ENCODE peak calls at places on chromosomes 12 and 14, in eight cellular contexts. I is OCI-LY7; C is pancreas; E is substantia nigra; R is left ventricle myocardium inferior; O is fibroblast of lung; K is CD8-positive, alpha-beta memory T cell; Z is SJSA1. W is an unnamed sample.

GRCh38 chr12:96136720-96137378 is 57.3 kb upstream of the ELK3 start:
- DNase-seq in K (no peak), O (peak), E (no peak), C (no peak), R (no peak), Z (no peak), I (no peak), W (no peak)

GRCh38 chr14:101925152-101925551 is 39.2 kb upstream of the DYNC1H1 start:
- DNase-seq in Z (no peak), E (no peak), O (no peak), K (no peak), I (no peak), R (no peak), C (no peak), W (no peak)

GRCh38 chr12:716506-716905 is 35.9 kb upstream of the WNK1 start:
- DNase-seq in K (no peak), R (peak), E (no peak), I (peak), O (no peak), C (no peak), Z (no peak), W (no peak)

GRCh38 chr14:74704656-74705055 is 8.2 kb downstream of the AREL1 start:
- DNase-seq in K (no peak), C (no peak), I (no peak), O (no peak), R (no peak), E (no peak), Z (no peak), W (no peak)

GRCh38 chr14:103422981-103423600 is 37.9 kb downstream of the MARK3 start:
- DNase-seq in O (peak), C (no peak), I (no peak), Z (no peak), E (no peak), R (no peak), K (no peak), W (no peak)

GRCh38 chr12:56565510-56566101 is 44.0 kb downstream of the RBMS2 start:
- DNase-seq in E (peak), K (peak), Z (no peak), I (peak), O (peak), C (peak), R (peak), W (no peak)

GRCh38 chr12:46661161-46661845 is 164.5 kb downstream of the SLC38A4 start:
- DNase-seq in R (no peak), O (peak), E (peak), Z (peak), C (peak), K (peak), I (peak), W (no peak)

GRCh38 chr12:52873832-52874572 is 25.2 kb upstream of the KRT78 start:
- DNase-seq in K (peak), C (peak), E (peak), R (peak), I (no peak), O (peak), Z (peak), W (peak)

GRCh38 chr14:69619007-69619406 is 7.6 kb downstream of the SUSD6 start:
- DNase-seq in K (no peak), C (no peak), R (no peak), I (no peak), O (no peak), Z (no peak), E (no peak), W (no peak)

GRCh38 chr12:49673446-49674317 is 33.5 kb downstream of the FMNL3 start:
- DNase-seq in K (no peak), R (peak), O (peak), E (peak), Z (peak), C (peak), I (no peak), W (no peak)

GRCh38 chr12:124835652-124836410 is 27.8 kb downstream of the SCARB1 start:
- DNase-seq in R (no peak), I (no peak), Z (no peak), O (no peak), K (no peak), E (no peak), C (no peak), W (no peak)

GRCh38 chr12:110917467-110917866 is 2.9 kb downstream of the MYL2 start:
- DNase-seq in E (no peak), K (no peak), Z (peak), O (no peak), C (no peak), R (no peak), I (no peak), W (no peak)

GRCh38 chr14:31893156-31893813 is 183.8 kb upstream of the ARHGAP5 start:
- DNase-seq in K (no peak), E (peak), C (no peak), I (no peak), Z (no peak), R (no peak), O (no peak), W (no peak)

GRCh38 chr12:13228579-13228978 is 32.1 kb downstream of the EMP1 start:
- DNase-seq in I (no peak), C (no peak), O (no peak), Z (peak), E (no peak), K (no peak), R (no peak), W (no peak)

GRCh38 chr12:110249716-110250225 is 31.3 kb upstream of the ATP2A2 start:
- DNase-seq in O (no peak), R (peak), I (no peak), E (peak), K (no peak), Z (no peak), C (no peak), W (no peak)

GRCh38 chr12:122021822-122022392 is at the start of gene BCL7A:
- DNase-seq in I (peak), R (peak), O (peak), K (peak), E (peak), C (peak), Z (peak), W (peak)

GRCh38 chr12:40701756-40702155 is 9.5 kb downstream of the CNTN1 start:
- DNase-seq in I (no peak), E (no peak), C (no peak), Z (no peak), K (no peak), R (no peak), O (no peak), W (no peak)

GRCh38 chr12:78194448-78194847 is 363.8 kb downstream of the NAV3 start:
- DNase-seq in Z (no peak), C (no peak), K (no peak), E (no peak), O (peak), I (no peak), R (no peak), W (no peak)

GRCh38 chr12:64665506-64665905 is 55.2 kb downstream of the RASSF3 start:
- DNase-seq in R (no peak), K (peak), I (peak), Z (no peak), C (peak), E (no peak), O (no peak), W (peak)

GRCh38 chr14:95335071-95335470 is 15.4 kb upstream of the CLMN start:
- DNase-seq in O (no peak), K (no peak), Z (no peak), C (no peak), R (no peak), I (no peak), E (no peak), W (no peak)

GRCh38 chr14:64438181-64438839 is 27.0 kb upstream of the AKAP5 start:
- DNase-seq in R (no peak), E (no peak), C (no peak), I (no peak), K (no peak), Z (peak), O (peak), W (no peak)

GRCh38 chr12:78698747-78699146 is 165.8 kb upstream of the SYT1 start:
- DNase-seq in I (no peak), E (no peak), Z (peak), R (no peak), O (no peak), C (no peak), K (no peak), W (no peak)

GRCh38 chr12:8642775-8643174 is 19.9 kb downstream of the MFAP5 start:
- DNase-seq in K (no peak), C (no peak), E (no peak), Z (no peak), I (no peak), R (no peak), O (no peak), W (no peak)

GRCh38 chr14:100278702-100279101 is 27.5 kb downstream of the SLC25A29 start:
- DNase-seq in C (no peak), Z (no peak), E (no peak), I (peak), K (no peak), R (no peak), O (peak), W (no peak)

GRCh38 chr12:95237315-95237714 is 19.7 kb downstream of the VEZT start:
- DNase-seq in E (no peak), R (no peak), Z (no peak), K (no peak), C (no peak), O (no peak), I (no peak), W (no peak)

GRCh38 chr12:98840325-98840724 is 195.2 kb downstream of the APAF1 start:
- DNase-seq in I (no peak), C (no peak), K (no peak), R (no peak), O (no peak), Z (no peak), E (no peak), W (no peak)

GRCh38 chr12:114777052-114777451 is 93.1 kb upstream of the TBX3 start:
- DNase-seq in R (no peak), K (no peak), Z (peak), O (peak), E (no peak), C (no peak), I (no peak), W (no peak)

GRCh38 chr14:58243790-58244555 is 670 bp upstream of the PSMA3 start:
- DNase-seq in Z (no peak), I (peak), C (no peak), R (no peak), K (peak), E (no peak), O (no peak), W (no peak)

GRCh38 chr12:121637231-121637914 is 11.0 kb downstream of the ORAI1 start:
- DNase-seq in R (no peak), E (no peak), I (peak), K (peak), O (no peak), C (no peak), Z (no peak), W (peak)

GRCh38 chr14:61176686-61177085 is 104.5 kb downstream of the TMEM30B start:
- DNase-seq in I (no peak), K (no peak), R (no peak), O (no peak), C (no peak), E (no peak), Z (no peak), W (no peak)
- H3K27ac ChIP-seq in I (no peak), K (no peak), R (no peak), O (no peak), C (no peak), E (no peak), Z (peak), W (no peak)

GRCh38 chr14:50533314-50533705 is 941 bp upstream of the MAP4K5 start:
- DNase-seq in O (no peak), K (no peak), I (peak), C (no peak), E (no peak), Z (no peak), R (no peak), W (no peak)
- H3K27ac ChIP-seq in O (no peak), K (no peak), I (peak), C (peak), E (peak), Z (no peak), R (peak), W (no peak)

GRCh38 chr14:89017417-89017816 is 193.0 kb downstream of the TTC8 start:
- DNase-seq in C (no peak), O (no peak), I (no peak), Z (no peak), E (no peak), R (no peak), K (no peak), W (no peak)

GRCh38 chr14:89024691-89025090 is 200.2 kb downstream of the TTC8 start:
- DNase-seq in O (no peak), R (no peak), K (no peak), E (no peak), C (no peak), Z (no peak), I (no peak), W (no peak)

GRCh38 chr14:89025581-89026236 is 201.3 kb downstream of the TTC8 start:
- DNase-seq in I (no peak), R (no peak), O (peak), Z (no peak), C (no peak), E (no peak), K (no peak), W (no peak)

GRCh38 chr14:89027097-89027740 is 202.8 kb downstream of the TTC8 start:
- DNase-seq in C (peak), O (peak), I (peak), E (peak), K (peak), R (peak), Z (peak), W (peak)

DNA sequence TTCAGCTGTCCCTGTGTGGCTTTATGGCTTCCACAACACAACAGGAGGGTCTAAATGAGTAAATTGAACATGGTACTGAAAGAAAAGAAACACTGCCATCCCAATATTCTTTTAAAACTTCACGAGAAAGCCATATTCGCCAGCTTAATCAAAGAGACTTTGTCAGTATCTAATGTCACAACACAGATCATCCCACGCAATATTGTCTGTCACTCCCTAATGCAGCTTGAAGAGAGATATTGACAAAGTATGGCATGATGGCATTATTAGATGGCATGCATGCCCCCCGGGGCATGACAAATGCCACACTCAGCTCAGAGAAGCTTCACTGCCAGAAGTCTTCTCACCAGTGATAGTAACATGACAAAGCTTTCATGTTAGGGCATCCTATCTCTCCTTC is 197.8 kb downstream of the TTC8 start:
- DNase-seq in Z (no peak), I (no peak), C (no peak), E (no peak), R (no peak), O (no peak), K (no peak), W (no peak)
- H3K27ac ChIP-seq in Z (no peak), I (no peak), C (no peak), E (no peak), R (no peak), O (no peak), K (no peak), W (no peak)

DNA sequence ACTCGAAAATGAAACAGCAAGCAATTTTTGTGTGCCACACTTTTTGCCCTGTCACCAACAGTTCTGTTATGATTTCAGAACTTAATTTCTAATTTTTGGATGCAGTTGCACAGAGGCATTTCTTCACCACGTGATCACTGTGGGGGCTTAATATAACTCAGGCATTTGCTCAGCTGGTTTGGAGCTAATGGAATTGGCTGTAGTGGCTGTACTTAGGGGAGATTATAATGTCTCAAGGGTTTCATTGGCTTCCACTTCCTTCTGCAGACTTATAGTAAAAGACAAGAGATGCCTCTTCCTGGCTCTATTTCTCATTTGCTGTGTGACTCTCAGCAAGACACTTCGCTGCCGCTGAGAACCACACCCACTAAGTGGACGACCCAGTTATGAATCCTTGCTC is 452.4 kb downstream of the RAD51B start:
- DNase-seq in I (no peak), C (no peak), O (no peak), R (no peak), K (no peak), E (no peak), Z (no peak), W (no peak)
- H3K27ac ChIP-seq in I (peak), C (no peak), O (no peak), R (peak), K (no peak), E (no peak), Z (no peak), W (no peak)

GRCh38 chr12:101743724-101744472 is 4.6 kb upstream of the SYCP3 start:
- DNase-seq in I (peak), E (no peak), Z (no peak), R (no peak), O (no peak), K (no peak), C (no peak), W (no peak)
- H3K27ac ChIP-seq in I (peak), E (no peak), Z (no peak), R (no peak), O (no peak), K (no peak), C (no peak), W (no peak)

DNA sequence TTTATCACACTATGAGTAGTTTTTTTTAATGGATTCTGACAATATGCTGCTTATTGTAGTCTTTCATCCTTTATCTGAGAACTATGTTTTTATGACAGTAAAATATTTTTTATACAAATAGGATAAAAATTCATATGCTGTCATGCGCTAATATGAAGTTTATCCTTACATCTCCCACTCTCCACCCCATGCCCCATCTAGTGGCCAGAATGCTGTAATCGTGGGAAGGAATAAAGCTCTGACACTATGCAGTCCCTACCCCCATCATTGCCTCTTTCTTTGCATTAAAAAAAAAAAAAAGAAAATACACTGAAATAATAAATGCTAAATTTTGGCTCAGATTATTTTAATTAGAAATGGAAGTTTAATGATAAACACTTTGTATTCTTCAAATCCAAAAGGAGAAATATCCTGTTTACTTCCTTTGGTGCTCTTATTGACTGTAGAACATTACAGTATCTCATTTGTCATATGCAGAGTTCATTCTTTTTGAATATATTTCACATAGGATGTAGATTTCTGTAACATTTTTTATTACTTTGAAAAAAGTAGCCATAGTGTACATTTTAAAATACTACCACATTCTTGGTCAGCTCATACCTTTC is 145.9 kb upstream of the SLCO1C1 start:
- DNase-seq in K (no peak), I (no peak), E (no peak), O (peak), Z (no peak), C (no peak), R (no peak), W (no peak)
- H3K27ac ChIP-seq in K (no peak), I (no peak), E (no peak), O (no peak), Z (no peak), C (no peak), R (peak), W (no peak)

DNA sequence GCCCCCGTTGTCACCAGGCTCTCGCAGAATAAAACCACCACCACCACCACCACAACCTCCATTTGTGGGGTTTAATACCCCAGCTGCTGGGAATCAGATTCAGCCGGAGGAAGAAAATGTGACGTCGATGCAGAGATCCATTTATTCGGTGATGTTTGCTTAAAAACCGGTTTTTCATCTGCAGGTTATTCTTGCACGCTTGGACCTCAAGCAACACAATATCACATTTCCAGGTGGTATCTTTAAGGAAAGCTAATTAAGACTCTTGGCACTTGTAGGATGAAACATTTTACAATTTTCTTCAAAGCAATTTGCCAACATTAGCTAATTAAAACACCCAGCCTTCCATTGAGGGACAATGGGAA is 39.8 kb downstream of the SPRING1 start:
- DNase-seq in O (no peak), R (no peak), K (no peak), C (peak), E (no peak), Z (no peak), I (no peak), W (no peak)
- H3K27ac ChIP-seq in O (no peak), R (no peak), K (no peak), C (peak), E (no peak), Z (no peak), I (no peak), W (no peak)

GRCh38 chr14:68099348-68100045 is 279.9 kb downstream of the RAD51B start:
- DNase-seq in O (peak), Z (no peak), C (no peak), E (no peak), R (no peak), K (no peak), I (no peak), W (no peak)
- H3K27ac ChIP-seq in O (no peak), Z (no peak), C (no peak), E (no peak), R (no peak), K (no peak), I (no peak), W (no peak)

DNA sequence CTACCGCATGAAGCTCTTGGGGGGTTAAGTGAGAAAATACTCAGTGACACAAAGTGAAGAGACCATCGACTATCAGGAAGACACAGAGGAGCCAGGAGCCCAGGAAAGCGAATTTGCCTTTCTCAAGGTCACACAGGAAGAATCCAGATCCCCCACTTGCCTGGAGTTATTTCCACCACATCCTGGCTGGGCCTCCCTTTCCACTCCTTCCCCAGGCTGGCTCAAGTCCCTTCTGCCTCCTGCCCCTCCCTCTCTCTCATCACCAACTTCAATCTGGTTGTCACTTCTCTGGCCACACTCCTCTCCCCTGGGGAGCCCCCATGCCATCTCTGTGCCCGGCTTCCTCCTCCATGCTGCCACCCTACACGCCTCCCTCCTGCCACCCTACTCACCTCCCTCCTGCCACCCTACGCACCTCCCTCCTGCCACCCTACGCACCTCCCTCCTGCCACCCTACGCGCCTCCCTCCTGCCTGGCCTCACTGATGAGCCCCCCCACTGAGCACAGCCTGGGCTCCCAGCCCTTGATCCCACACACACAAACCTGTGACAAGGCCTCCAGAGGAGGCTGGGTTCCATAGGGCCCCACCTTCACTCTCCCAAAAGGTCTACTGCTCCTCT is 6.3 kb downstream of the SCNN1A start:
- DNase-seq in C (no peak), K (no peak), R (no peak), E (no peak), I (no peak), Z (no peak), O (no peak), W (no peak)
- H3K27ac ChIP-seq in C (no peak), K (peak), R (peak), E (no peak), I (peak), Z (no peak), O (no peak), W (no peak)

GRCh38 chr12:113149361-113150150 is at the start of gene CFAP73:
- DNase-seq in E (peak), I (no peak), C (peak), R (peak), O (peak), K (peak), Z (peak), W (peak)
- H3K27ac ChIP-seq in E (peak), I (no peak), C (peak), R (no peak), O (no peak), K (no peak), Z (no peak), W (no peak)